ENCODE peak calls at places on chromosome 15, in five cellular contexts. M, A, C, V and W are unnamed samples.

GRCh38 chr15:85598718-85599398 is 195.9 kb downstream of the KLHL25 start:
- DNase-seq in M (no peak), A (no peak), C (no peak), V (no peak), W (no peak)

GRCh38 chr15:38069001-38069400 is 134.6 kb downstream of the TMCO5A start:
- DNase-seq in M (peak; percentile 85), A (peak; percentile 85), C (peak; percentile 82), V (no peak), W (peak; percentile 73)

GRCh38 chr15:77063249-77063648 is 7.7 kb downstream of the TSPAN3 start:
- DNase-seq in M (no peak), A (no peak), C (no peak), V (no peak), W (no peak)

GRCh38 chr15:79824321-79824720 is 72.5 kb downstream of the MTHFS start:
- DNase-seq in M (no peak), A (no peak), C (no peak), V (no peak), W (no peak)

GRCh38 chr15:26971303-26972018 is 480 bp downstream of the GABRG3 start:
- DNase-seq in M (no peak), A (no peak), C (peak; percentile 12), V (peak; percentile 32), W (no peak)

GRCh38 chr15:43096411-43096810 is 9.4 kb downstream of the UBR1 start:
- DNase-seq in M (no peak), A (peak; percentile 50), C (no peak), V (no peak), W (no peak)

GRCh38 chr15:42584031-42584765 is 8.8 kb downstream of the STARD9 start:
- DNase-seq in M (no peak), A (peak; percentile 49), C (peak; percentile 61), V (no peak), W (no peak)

GRCh38 chr15:78811124-78811824 is at the start of gene ADAMTS7:
- DNase-seq in M (peak; percentile 51), A (peak; percentile 71), C (peak; percentile 70), V (peak; percentile 89), W (peak; percentile 19)

GRCh38 chr15:72952151-72952550 is 100.1 kb upstream of the NEO1 start:
- DNase-seq in M (no peak), A (no peak), C (no peak), V (no peak), W (no peak)

GRCh38 chr15:40441736-40442531 is 1.2 kb downstream of the BAHD1 start:
- DNase-seq in M (no peak), A (no peak), C (no peak), V (peak; percentile 44), W (no peak)

GRCh38 chr15:36291501-36291900 is 287.9 kb upstream of the CDIN1 start:
- DNase-seq in M (no peak), A (no peak), C (no peak), V (no peak), W (no peak)

GRCh38 chr15:42314818-42315217 is 41.6 kb upstream of the TMEM87A start:
- DNase-seq in M (no peak), A (no peak), C (no peak), V (no peak), W (no peak)

GRCh38 chr15:61084944-61085367 is 144.1 kb downstream of the RORA start:
- DNase-seq in M (no peak), A (no peak), C (no peak), V (peak; percentile 2), W (no peak)

GRCh38 chr15:38945551-38946298 is 381.1 kb upstream of the RASGRP1 start:
- DNase-seq in M (no peak), A (no peak), C (no peak), V (no peak), W (no peak)

GRCh38 chr15:48402778-48403177 is 71.5 kb downstream of the DUT start:
- DNase-seq in M (peak; percentile 88), A (no peak), C (peak; percentile 65), V (no peak), W (peak; percentile 81)

GRCh38 chr15:73239564-73240208 is 129.1 kb downstream of the HCN4 start:
- DNase-seq in M (peak; percentile 15), A (peak; percentile 8), C (no peak), V (no peak), W (no peak)

GRCh38 chr15:98689431-98689861 is 41.1 kb downstream of the IGF1R start:
- DNase-seq in M (peak; percentile 52), A (peak; percentile 54), C (peak; percentile 53), V (no peak), W (no peak)

GRCh38 chr15:79863886-79864285 is 32.9 kb downstream of the MTHFS start:
- DNase-seq in M (peak; percentile 76), A (peak; percentile 65), C (peak; percentile 78), V (no peak), W (peak; percentile 88)

GRCh38 chr15:62845239-62846126 is 197.1 kb upstream of the TPM1 start:
- DNase-seq in M (peak; percentile 36), A (peak; percentile 59), C (peak; percentile 75), V (no peak), W (no peak)

GRCh38 chr15:77541421-77542181 is 91.1 kb downstream of the LINGO1 start:
- DNase-seq in M (no peak), A (peak; percentile 22), C (peak; percentile 32), V (no peak), W (no peak)

GRCh38 chr15:28989239-28989830 is 103.6 kb downstream of the APBA2 start:
- DNase-seq in M (no peak), A (peak; percentile 21), C (no peak), V (no peak), W (no peak)

GRCh38 chr15:85031086-85031943 is 49.7 kb downstream of the PDE8A start:
- DNase-seq in M (no peak), A (no peak), C (no peak), V (no peak), W (no peak)

GRCh38 chr15:47688573-47689086 is 28.7 kb upstream of the SEMA6D start:
- DNase-seq in M (peak; percentile 54), A (peak; percentile 83), C (peak; percentile 46), V (no peak), W (peak; percentile 41)

GRCh38 chr15:81001180-81002003 is 669 bp downstream of the TLNRD1 start:
- DNase-seq in M (peak; percentile 67), A (peak; percentile 35), C (peak; percentile 47), V (peak; percentile 37), W (no peak)

GRCh38 chr15:62124953-62125263 is 40.2 kb downstream of the C2CD4B start:
- DNase-seq in M (no peak), A (no peak), C (no peak), V (no peak), W (no peak)

GRCh38 chr15:80618666-80619481 is 76.2 kb upstream of the ABHD17C start:
- DNase-seq in M (no peak), A (peak; percentile 21), C (no peak), V (no peak), W (no peak)

GRCh38 chr15:82950295-82950694 is 2.2 kb downstream of the HOMER2 start:
- DNase-seq in M (no peak), A (no peak), C (no peak), V (no peak), W (no peak)

GRCh38 chr15:35932541-35932940 is 386.6 kb upstream of the DPH6 start:
- DNase-seq in M (no peak), A (peak; percentile 17), C (peak; percentile 5), V (no peak), W (no peak)

GRCh38 chr15:78640840-78641733 is at the start of gene CHRNB4:
- DNase-seq in M (no peak), A (no peak), C (peak; percentile 37), V (peak; percentile 55), W (peak; percentile 61)

GRCh38 chr15:44616974-44617373 is 46.5 kb downstream of the SPG11 start:
- DNase-seq in M (no peak), A (no peak), C (no peak), V (no peak), W (no peak)

DNA sequence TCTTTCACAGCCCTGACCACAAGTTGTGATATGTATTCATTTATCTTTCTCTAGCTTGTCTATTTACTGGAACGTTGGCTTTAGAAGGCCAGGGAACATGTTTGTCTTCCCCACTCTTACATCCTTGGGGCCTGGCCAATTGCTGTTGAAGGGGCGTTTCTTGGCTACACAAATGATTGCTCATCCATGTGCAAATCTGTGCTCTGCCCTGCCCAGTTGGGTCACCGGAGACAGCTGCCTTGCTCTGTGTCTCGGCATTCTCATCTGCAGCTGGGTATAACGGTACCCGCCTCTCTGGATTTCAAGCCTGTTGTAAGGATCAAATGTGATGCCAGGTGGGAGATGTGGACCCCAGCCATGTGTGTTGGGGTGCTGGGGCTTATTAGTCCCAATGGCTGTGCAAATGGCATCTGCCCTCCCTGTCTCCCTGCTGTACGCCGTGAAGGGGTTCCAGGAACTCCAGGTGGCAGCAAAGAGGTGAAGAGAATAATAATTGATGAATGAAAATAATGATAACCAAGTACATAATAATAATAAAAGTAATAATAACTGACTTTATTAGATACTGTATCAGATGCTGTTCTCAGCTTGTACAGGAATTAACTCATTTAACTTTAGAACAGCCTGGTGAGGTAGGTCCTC is 24.1 kb upstream of the TLE3 start:
- DNase-seq in M (peak; percentile 63), A (peak; percentile 80), C (peak; percentile 97), V (no peak), W (peak; percentile 54)
- TF ChIP-seq CTCF in M (peak; percentile 43), A (peak; percentile 10), C (no peak), V (no peak), W (peak; percentile 55)

GRCh38 chr15:34109775-34110663 is 8.1 kb downstream of the PGBD4 start:
- DNase-seq in M (peak; percentile 21), A (peak; percentile 60), C (peak; percentile 33), V (no peak), W (peak; percentile 13)
- TF ChIP-seq CTCF in M (peak; percentile 77), A (peak; percentile 85), C (peak; percentile 66), V (peak; percentile 81), W (peak; percentile 88)

GRCh38 chr15:71386448-71387236 is 271.4 kb downstream of the THSD4 start:
- DNase-seq in M (no peak), A (peak; percentile 38), C (no peak), V (no peak), W (no peak)
- TF ChIP-seq CTCF in M (peak; percentile 38), A (peak; percentile 48), C (peak; percentile 25), V (peak; percentile 71), W (peak; percentile 60)

GRCh38 chr15:52527196-52527897 is 1.3 kb downstream of the MYO5A start:
- DNase-seq in M (no peak), A (no peak), C (no peak), V (no peak), W (no peak)

GRCh38 chr15:52529940-52530339 is 1.3 kb upstream of the MYO5A start:
- DNase-seq in M (no peak), A (no peak), C (no peak), V (no peak), W (no peak)

GRCh38 chr15:52529289-52529929 is 729 bp upstream of the MYO5A start:
- DNase-seq in M (no peak), A (no peak), C (no peak), V (peak; percentile 14), W (no peak)

GRCh38 chr15:52527898-52528464 is 699 bp downstream of the MYO5A start:
- DNase-seq in M (peak; percentile 51), A (peak; percentile 33), C (peak; percentile 35), V (no peak), W (no peak)

GRCh38 chr15:52528465-52529288 is at the start of gene MYO5A:
- DNase-seq in M (peak; percentile 76), A (peak; percentile 71), C (peak; percentile 69), V (peak; percentile 68), W (no peak)
- TF ChIP-seq CTCF in M (no peak), A (peak; percentile 27), C (no peak), V (peak; percentile 37), W (peak; percentile 62)